ENCODE peak calls at places on chromosomes 16 and 17, in four cellular contexts. P, G, T and U are unnamed samples.

GRCh38 chr16:55948230-55948629 is 73.1 kb upstream of the CES5A start:
- DNase-seq in G (no peak), T (no peak), P (no peak), U (no peak)

GRCh38 chr17:67833946-67834631 is 8.8 kb downstream of the BPTF start:
- DNase-seq in G (no peak), P (no peak), T (no peak), U (no peak)

GRCh38 chr16:56936950-56937349 is 5.0 kb downstream of the HERPUD1 start:
- DNase-seq in T (no peak), P (no peak), G (no peak), U (no peak)

GRCh38 chr16:79128706-79129105 is 471.8 kb downstream of the MAF start:
- DNase-seq in G (no peak), T (no peak), P (no peak), U (no peak)

GRCh38 chr16:3963203-3963602 is 82.7 kb upstream of the CREBBP start:
- DNase-seq in T (no peak), P (no peak), G (no peak), U (no peak)

GRCh38 chr16:3977376-3977775 is 96.9 kb upstream of the CREBBP start:
- DNase-seq in G (no peak), T (no peak), P (no peak), U (no peak)

GRCh38 chr17:57582881-57583756 is 162.0 kb downstream of the CCDC182 start:
- DNase-seq in P (no peak), T (no peak), G (no peak), U (no peak)

GRCh38 chr16:13377143-13377542 is 475.7 kb downstream of the SHISA9 start:
- DNase-seq in P (no peak), G (no peak), T (no peak), U (no peak)

GRCh38 chr17:49390548-49391324 is 23.9 kb downstream of the PHB1 start:
- DNase-seq in T (no peak), G (no peak), P (peak; percentile 46), U (no peak)

GRCh38 chr17:28968269-28968913 is 17.1 kb upstream of the PHF12 start:
- DNase-seq in T (no peak), P (no peak), G (no peak), U (no peak)

GRCh38 chr16:13307861-13308260 is 406.5 kb downstream of the SHISA9 start:
- DNase-seq in P (no peak), T (no peak), G (no peak), U (no peak)

GRCh38 chr17:40361925-40362695 is 2.4 kb downstream of the GJD3 start:
- DNase-seq in G (no peak), P (no peak), T (peak; percentile 32), U (no peak)

GRCh38 chr16:30850246-30850645 is 43.6 kb downstream of the BCL7C start:
- DNase-seq in P (no peak), G (no peak), T (no peak), U (no peak)

GRCh38 chr17:60792250-60792898 is 114.7 kb downstream of the BCAS3 start:
- DNase-seq in G (no peak), T (no peak), P (no peak), U (no peak)

GRCh38 chr16:6625606-6626005 is 707.0 kb upstream of the RBFOX1 start:
- DNase-seq in P (no peak), T (peak; percentile 36), G (no peak), U (no peak)

GRCh38 chr17:30956764-30957374 is 14.0 kb upstream of the RNF135 start:
- DNase-seq in G (no peak), P (no peak), T (no peak), U (no peak)

GRCh38 chr17:44793885-44794698 is 35.3 kb downstream of the ADAM11 start:
- DNase-seq in P (no peak), G (no peak), T (no peak), U (no peak)

GRCh38 chr16:4328580-4329353 is 12.9 kb downstream of the GLIS2 start:
- DNase-seq in T (peak; percentile 47), P (no peak), G (no peak), U (no peak)

GRCh38 chr16:79864781-79865391 is 264.3 kb upstream of the MAF start:
- DNase-seq in G (no peak), P (no peak), T (no peak), U (no peak)

GRCh38 chr16:85607331-85607765 is 5.8 kb upstream of the GSE1 start:
- DNase-seq in G (peak; percentile 86), T (peak; percentile 68), P (no peak), U (no peak)

GRCh38 chr16:48608452-48608851 is 1.5 kb downstream of the N4BP1 start:
- DNase-seq in G (no peak), T (no peak), P (no peak), U (no peak)

GRCh38 chr17:7858487-7858832 is 657 bp downstream of the CYB5D1 start:
- DNase-seq in P (peak; percentile 52), G (no peak), T (no peak), U (no peak)

GRCh38 chr16:67857547-67858233 is 10.2 kb upstream of the CENPT start:
- DNase-seq in P (peak; percentile 96), T (no peak), G (peak; percentile 81), U (no peak)

GRCh38 chr17:47728214-47728877 is 4.7 kb upstream of the TBX21 start:
- DNase-seq in G (no peak), T (no peak), P (no peak), U (no peak)

GRCh38 chr17:16250635-16251034 is 33.6 kb downstream of the PIGL start:
- DNase-seq in T (no peak), P (peak; percentile 70), G (no peak), U (no peak)

GRCh38 chr17:7967751-7968150 is 34.7 kb upstream of the GUCY2D start:
- DNase-seq in P (no peak), T (no peak), G (no peak), U (no peak)

GRCh38 chr17:75693500-75694481 is 26.7 kb downstream of the SAP30BP start:
- DNase-seq in G (peak; percentile 49), P (no peak), T (peak; percentile 85), U (peak; percentile 76)

GRCh38 chr17:4220655-4221054 is 43.1 kb downstream of the ANKFY1 start:
- DNase-seq in G (no peak), P (no peak), T (no peak), U (no peak)

GRCh38 chr17:4219241-4219640 is 44.5 kb downstream of the ANKFY1 start:
- DNase-seq in G (no peak), T (no peak), P (no peak), U (no peak)

GRCh38 chr17:4221163-4221562 is 42.6 kb downstream of the ANKFY1 start:
- DNase-seq in P (peak; percentile 59), T (no peak), G (no peak), U (no peak)

GRCh38 chr17:4214142-4214541 is 49.6 kb downstream of the ANKFY1 start:
- DNase-seq in P (no peak), T (no peak), G (no peak), U (no peak)

GRCh38 chr17:4215882-4216411 is 47.8 kb downstream of the ANKFY1 start:
- DNase-seq in G (no peak), T (peak; percentile 18), P (no peak), U (no peak)
- TF ChIP-seq YY1 in G (no peak), T (no peak), P (no peak), U (no peak)

DNA sequence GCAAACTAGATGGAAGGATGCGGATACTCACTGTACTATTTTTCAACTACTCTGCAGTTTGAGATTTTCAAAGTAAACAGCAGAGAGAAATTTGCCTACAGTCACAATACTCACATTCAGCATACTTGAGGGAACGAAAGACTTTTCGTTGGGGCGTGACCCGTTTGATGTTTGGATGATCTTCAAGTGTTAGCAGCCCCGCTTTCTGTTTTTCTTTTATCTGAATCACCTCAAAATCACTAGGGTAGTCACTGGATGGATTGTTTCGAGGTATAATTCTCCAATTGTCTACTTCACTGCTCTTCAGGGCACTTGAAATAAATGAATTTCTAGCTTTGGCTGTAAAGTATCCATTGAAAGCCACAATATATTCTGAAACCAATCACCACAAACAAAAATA is 17.8 kb downstream of the MBTPS1 start:
- DNase-seq in T (no peak), P (no peak), G (no peak), U (no peak)
- TF ChIP-seq YY1 in T (no peak), P (no peak), G (no peak), U (no peak)

GRCh38 chr16:66569131-66569530 is 2.9 kb downstream of the CMTM1 start:
- DNase-seq in T (no peak), G (no peak), P (no peak), U (no peak)

GRCh38 chr16:66568355-66568754 is 2.1 kb downstream of the CMTM1 start:
- DNase-seq in G (no peak), T (no peak), P (no peak), U (no peak)

GRCh38 chr16:66566051-66566901 is at the start of gene CMTM1:
- DNase-seq in P (no peak), G (no peak), T (no peak), U (no peak)

GRCh38 chr16:66572356-66572755 is 6.1 kb downstream of the CMTM1 start:
- DNase-seq in P (no peak), T (no peak), G (no peak), U (no peak)

DNA sequence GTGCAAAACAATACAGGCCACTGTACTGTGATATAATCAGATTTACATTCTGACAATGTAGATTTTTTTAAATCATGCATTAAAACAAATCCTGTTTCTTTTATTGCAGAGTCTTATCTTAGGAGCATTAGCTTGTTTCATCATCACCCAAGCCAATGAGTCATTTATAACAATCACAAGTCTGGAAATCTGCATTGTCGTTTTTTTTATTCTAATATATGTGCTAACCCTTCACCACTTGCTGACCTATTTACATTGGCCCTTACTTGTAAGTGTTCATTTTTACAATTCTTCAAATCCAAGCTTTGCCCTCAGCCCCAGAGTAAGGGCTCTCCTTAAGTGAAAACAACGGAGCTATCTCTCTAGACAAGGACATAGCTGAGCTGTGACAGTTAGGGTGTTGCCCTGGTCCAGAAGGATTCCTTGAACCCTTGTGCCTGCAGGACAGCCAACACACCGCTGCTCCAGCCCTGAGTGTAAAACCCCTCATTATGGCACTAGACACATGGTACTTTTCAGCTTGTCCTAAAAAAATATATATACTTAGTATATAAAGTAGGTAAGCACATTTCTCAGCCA is 3.7 kb downstream of the CMTM1 start:
- DNase-seq in G (no peak), P (no peak), T (no peak), U (no peak)
- TF ChIP-seq YY1 in G (no peak), P (no peak), T (no peak), U (no peak)

GRCh38 chr16:76665571-76666275 is 388.5 kb downstream of the CNTNAP4 start:
- DNase-seq in P (no peak), T (no peak), G (no peak), U (no peak)
- TF ChIP-seq YY1 in P (no peak), T (no peak), G (no peak), U (no peak)

DNA sequence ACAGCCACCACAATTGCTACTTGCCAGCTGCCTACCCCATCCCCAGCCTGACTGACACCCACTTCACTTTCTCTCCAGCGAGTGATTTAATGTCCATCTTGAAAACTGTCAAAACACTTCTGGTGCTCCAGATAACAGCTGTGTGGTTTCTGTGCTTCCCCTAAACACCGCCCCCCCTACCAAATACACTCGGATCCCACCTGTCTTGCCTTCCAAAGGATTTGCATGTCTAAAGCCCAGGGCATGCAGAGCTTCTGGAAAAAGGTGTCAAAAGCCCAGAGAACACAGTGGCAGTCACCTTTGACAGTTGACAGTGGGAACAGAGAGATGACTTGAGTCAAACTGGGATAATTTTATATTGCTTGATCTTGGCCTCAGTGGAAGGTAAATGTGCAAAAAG is 328.1 kb downstream of the HS3ST4 start:
- DNase-seq in T (no peak), P (no peak), G (no peak), U (no peak)
- TF ChIP-seq YY1 in T (no peak), P (no peak), G (no peak), U (no peak)